ENCODE peak calls at places on chromosomes 11 and 22, in eight cellular contexts. X is endothelial cell, W is mammary epithelial cell, L is mesothelial cell of epicardium, A is GM10248, Z is right lobe of liver, U is cardiac muscle cell, N is GM23338. D is an unnamed sample.

GRCh38 chr11:7321708-7322448 is 70.2 kb downstream of the SYT9 start:
- DNase-seq in Z (no peak), A (no peak), L (no peak), W (no peak), X (no peak), U (no peak), N (peak), D (no peak)

GRCh38 chr11:60122414-60123036 is 34.1 kb downstream of the MS4A2 start:
- DNase-seq in W (no peak), L (no peak), A (no peak), X (no peak), N (no peak), U (no peak), Z (no peak), D (no peak)

GRCh38 chr11:104372111-104372510 is 208.2 kb upstream of the PDGFD start:
- DNase-seq in N (no peak), L (no peak), U (no peak), W (no peak), Z (no peak), A (no peak), X (no peak), D (no peak)

GRCh38 chr11:84714316-84714780 is 912.8 kb downstream of the DLG2 start:
- DNase-seq in L (peak), U (peak), Z (peak), N (peak), X (peak), A (peak), W (peak), D (no peak)

GRCh38 chr11:2862395-2862949 is 23.1 kb downstream of the CDKN1C start:
- DNase-seq in Z (no peak), N (peak), A (no peak), U (no peak), X (no peak), W (no peak), L (no peak), D (no peak)

GRCh38 chr11:110711776-110712642 is at the start of gene ARHGAP20:
- DNase-seq in X (peak), Z (peak), L (peak), W (peak), U (peak), A (peak), N (peak), D (peak)

GRCh38 chr11:27282806-27283205 is 80.2 kb downstream of the CCDC34 start:
- DNase-seq in X (no peak), N (peak), W (no peak), L (no peak), Z (peak), A (no peak), U (peak), D (no peak)

GRCh38 chr22:19120829-19121630 is 1.2 kb downstream of the DGCR2 start:
- DNase-seq in N (peak), Z (peak), W (peak), A (no peak), U (no peak), X (no peak), L (no peak), D (no peak)

GRCh38 chr11:113937918-113938317 is 33.3 kb downstream of the HTR3B start:
- DNase-seq in X (no peak), W (no peak), A (no peak), Z (no peak), N (no peak), U (no peak), L (no peak), D (no peak)

GRCh38 chr11:133082851-133083488 is 449.3 kb downstream of the OPCML start:
- DNase-seq in A (peak), Z (peak), L (peak), W (peak), U (peak), X (peak), N (peak), D (no peak)

GRCh38 chr11:93659841-93660240 is 1.6 kb upstream of the CEP295 start:
- DNase-seq in A (no peak), N (no peak), W (no peak), X (no peak), Z (no peak), L (no peak), U (no peak), D (no peak)

GRCh38 chr11:58622344-58622743 is at the start of gene CNTF:
- DNase-seq in A (no peak), N (no peak), X (no peak), W (peak), L (no peak), U (peak), Z (no peak), D (no peak)

GRCh38 chr22:17742528-17742902 is 31.8 kb downstream of the BID start:
- DNase-seq in A (peak), U (peak), Z (peak), W (peak), N (peak), L (peak), X (peak), D (peak)

GRCh38 chr11:128055576-128056217 is 531.7 kb downstream of the ETS1 start:
- DNase-seq in L (no peak), W (peak), U (no peak), X (no peak), A (no peak), Z (no peak), N (no peak), D (no peak)

GRCh38 chr11:30567148-30567547 is 19.0 kb downstream of the MPPED2 start:
- DNase-seq in A (no peak), W (no peak), N (no peak), L (no peak), Z (no peak), X (no peak), U (no peak), D (no peak)

GRCh38 chr11:92556435-92556834 is 331.8 kb downstream of the FAT3 start:
- DNase-seq in X (peak), N (peak), L (peak), U (peak), W (peak), Z (no peak), A (no peak), D (no peak)

GRCh38 chr11:94128171-94128745 is 383 bp upstream of the PANX1 start:
- DNase-seq in Z (no peak), U (no peak), N (peak), L (no peak), X (peak), W (no peak), A (peak), D (no peak)

GRCh38 chr11:74278721-74279148 is 32.7 kb downstream of the P4HA3 start:
- DNase-seq in L (no peak), X (no peak), A (no peak), U (peak), Z (no peak), W (peak), N (no peak), D (peak)

GRCh38 chr22:24141586-24141985 is 39.7 kb upstream of the SUSD2 start:
- DNase-seq in A (peak), U (no peak), X (no peak), W (peak), L (no peak), N (no peak), Z (no peak), D (no peak)

GRCh38 chr22:31259798-31260473 is 32.4 kb downstream of the PIK3IP1 start:
- DNase-seq in W (no peak), X (no peak), U (no peak), Z (no peak), N (no peak), L (no peak), A (no peak), D (no peak)

GRCh38 chr11:37504066-37504611 is 906.1 kb upstream of the RAG2 start:
- DNase-seq in X (no peak), W (peak), N (peak), A (peak), U (peak), Z (no peak), L (no peak), D (no peak)

GRCh38 chr11:19735512-19735911 is 22.9 kb downstream of the NAV2 start:
- DNase-seq in A (no peak), W (no peak), L (no peak), N (no peak), X (no peak), Z (no peak), U (peak), D (no peak)

GRCh38 chr22:48380016-48380665 is 1447.5 kb downstream of the BRD1 start:
- DNase-seq in X (no peak), L (no peak), Z (no peak), W (no peak), N (no peak), U (no peak), A (no peak), D (no peak)

GRCh38 chr11:47943721-47944554 is 36.4 kb upstream of the PTPRJ start:
- DNase-seq in Z (no peak), N (peak), W (no peak), A (no peak), L (no peak), U (no peak), X (no peak), D (no peak)

GRCh38 chr11:104881117-104881794 is 17.0 kb downstream of the CASP12 start:
- DNase-seq in W (no peak), Z (no peak), L (no peak), U (no peak), N (no peak), X (no peak), A (peak), D (no peak)

GRCh38 chr22:42887523-42888507 is 30.7 kb upstream of the ARFGAP3 start:
- DNase-seq in W (no peak), N (no peak), L (no peak), X (no peak), U (no peak), Z (no peak), A (no peak), D (no peak)

GRCh38 chr11:64207247-64208085 is 945 bp downstream of the FERMT3 start:
- DNase-seq in X (no peak), L (no peak), N (peak), A (peak), U (peak), Z (peak), W (no peak), D (no peak)

GRCh38 chr11:25119416-25119815 is 622.6 kb downstream of the LUZP2 start:
- DNase-seq in W (no peak), N (no peak), X (no peak), A (no peak), U (no peak), Z (no peak), L (no peak), D (no peak)

GRCh38 chr11:60128376-60128775 is 39.9 kb downstream of the MS4A2 start:
- DNase-seq in W (no peak), A (no peak), N (no peak), U (no peak), L (no peak), X (no peak), Z (no peak), D (no peak)

GRCh38 chr11:128239224-128239790 is 348.1 kb downstream of the ETS1 start:
- DNase-seq in L (no peak), X (no peak), N (no peak), A (no peak), U (no peak), Z (no peak), W (no peak), D (no peak)

DNA sequence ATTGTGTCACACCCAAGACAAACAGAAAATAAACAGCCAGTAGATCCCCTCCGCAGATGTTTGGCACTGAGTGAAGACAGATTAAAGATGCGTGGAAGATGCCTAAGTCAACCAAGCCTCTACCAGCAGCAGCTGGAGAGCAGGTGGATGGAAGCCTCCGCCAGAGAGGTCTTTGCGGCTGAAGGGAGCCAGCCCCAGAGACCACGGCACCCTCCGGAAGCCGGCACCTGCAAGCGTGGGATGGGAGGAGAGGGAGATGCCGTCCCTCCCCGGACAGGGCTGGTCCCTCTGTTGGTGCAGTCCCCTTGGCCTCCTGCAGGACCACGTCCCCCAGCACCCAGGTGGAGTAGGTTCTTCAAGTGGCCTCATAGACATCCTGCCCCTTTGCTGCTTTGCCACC is 61.2 kb downstream of the RPUSD4 start:
- DNase-seq in N (no peak), U (no peak), Z (no peak), A (no peak), L (no peak), W (no peak), X (no peak), D (no peak)
- TF ChIP-seq CTCF in N (no peak), U (no peak), Z (no peak), A (no peak), L (no peak), W (no peak), X (no peak), D (no peak)

GRCh38 chr11:1706634-1707400 is 9.8 kb downstream of the KRTAP5-6 start:
- DNase-seq in Z (peak), N (no peak), X (no peak), L (no peak), A (no peak), U (peak), W (no peak), D (no peak)
- TF ChIP-seq CTCF in Z (peak), N (peak), X (no peak), L (no peak), A (no peak), U (peak), W (no peak), D (no peak)

GRCh38 chr22:36143066-36143815 is 17.3 kb downstream of the APOL3 start:
- DNase-seq in L (no peak), A (no peak), N (no peak), W (no peak), X (no peak), Z (peak), U (no peak), D (no peak)

GRCh38 chr22:36143956-36144355 is 16.6 kb downstream of the APOL3 start:
- DNase-seq in N (no peak), W (no peak), A (no peak), U (no peak), L (no peak), Z (no peak), X (no peak), D (no peak)

GRCh38 chr22:36145881-36146280 is 14.7 kb downstream of the APOL3 start:
- DNase-seq in L (no peak), U (no peak), X (no peak), W (no peak), A (no peak), Z (no peak), N (no peak), D (no peak)

GRCh38 chr22:36147196-36147788 is 13.3 kb downstream of the APOL3 start:
- DNase-seq in X (no peak), L (no peak), N (no peak), U (no peak), W (no peak), A (no peak), Z (no peak), D (no peak)

DNA sequence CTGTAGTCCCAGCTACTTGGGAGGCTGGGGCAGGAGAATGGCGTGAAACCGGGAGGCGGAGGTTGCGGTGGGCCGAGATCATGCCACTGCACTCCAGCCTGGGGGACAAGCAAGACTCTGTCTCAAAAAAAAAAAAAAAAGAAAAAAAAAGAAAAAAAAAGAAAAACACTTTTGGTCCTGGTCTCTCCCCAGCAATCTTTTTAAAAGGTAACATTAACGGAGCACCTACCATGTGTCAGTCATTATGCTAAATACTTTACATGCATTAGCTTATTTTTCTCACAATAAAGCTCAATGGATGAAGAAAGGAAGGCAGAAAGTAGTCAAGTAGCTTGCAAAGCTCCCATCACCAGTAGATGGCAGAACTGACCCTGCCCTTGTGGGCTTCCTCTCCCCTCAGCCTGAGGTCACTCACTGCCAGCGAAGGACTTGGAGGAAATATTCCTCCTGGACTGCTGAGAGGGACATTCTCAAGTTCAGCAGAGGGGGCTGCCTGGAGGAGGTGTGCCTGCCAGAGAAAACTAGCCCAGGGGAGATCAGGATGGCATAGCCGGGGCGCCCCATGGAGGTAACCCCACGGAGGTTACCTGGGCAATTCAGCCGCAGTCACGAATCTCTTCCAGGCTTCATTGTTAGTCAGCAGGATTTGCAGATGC is 15.5 kb downstream of the APOL3 start:
- DNase-seq in Z (peak), A (no peak), N (peak), U (peak), X (peak), L (no peak), W (peak), D (no peak)
- TF ChIP-seq CTCF in Z (peak), A (peak), N (peak), U (peak), X (peak), L (peak), W (peak), D (no peak)

DNA sequence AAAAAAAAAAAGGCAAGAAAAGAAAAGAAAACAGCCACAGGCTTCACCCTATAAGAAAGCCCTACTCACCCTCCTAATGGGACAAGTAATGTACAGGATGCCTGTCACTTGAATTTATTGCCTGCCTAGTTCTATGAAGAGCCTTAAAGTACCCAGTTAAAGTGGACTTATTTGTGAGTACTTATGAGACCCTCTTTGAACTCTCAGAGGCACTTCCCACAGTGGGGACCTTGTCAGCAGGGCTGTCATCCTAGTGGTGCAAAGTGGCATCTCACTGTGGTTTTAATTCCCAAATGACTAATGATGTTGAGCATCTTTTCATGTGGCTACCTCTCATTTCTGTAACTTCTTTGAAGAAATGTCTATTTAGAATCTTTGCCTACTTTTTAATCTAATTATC is 41.8 kb upstream of the BARX2 start:
- DNase-seq in W (no peak), X (no peak), L (no peak), U (no peak), Z (no peak), A (no peak), N (no peak), D (no peak)
- TF ChIP-seq CTCF in W (peak), X (peak), L (peak), U (no peak), Z (no peak), A (no peak), N (no peak), D (no peak)

GRCh38 chr22:34943830-34944229 is 122.1 kb upstream of the ISX start:
- DNase-seq in L (no peak), N (peak), A (no peak), U (no peak), X (no peak), Z (no peak), W (no peak), D (no peak)
- TF ChIP-seq CTCF in L (no peak), N (peak), A (peak), U (no peak), X (no peak), Z (no peak), W (no peak), D (no peak)

D was measured in omental fat pad.